ENCODE peak calls at places on chromosomes 2 and 18, in eight cellular contexts. R is transverse colon, G is uterus, D is adrenal gland, H is breast epithelium, F is H54, Z is heart left ventricle, L is stomach. T is an unnamed sample.

GRCh38 chr2:205730701-205731271 is 48.5 kb downstream of the NRP2 start:
- DNase-seq in R (no peak), G (no peak), D (no peak), H (no peak), F (no peak), Z (no peak), L (no peak), T (no peak)

GRCh38 chr18:45738660-45739059 is 14.7 kb downstream of the SLC14A1 start:
- DNase-seq in R (no peak), G (no peak), D (no peak), H (no peak), F (no peak), Z (no peak), L (no peak), T (no peak)

GRCh38 chr2:118310016-118310877 is 222.0 kb downstream of the INSIG2 start:
- DNase-seq in R (peak; percentile 13), G (no peak), D (no peak), H (no peak), F (no peak), Z (peak; percentile 63), L (no peak), T (peak; percentile 54)

GRCh38 chr2:101796825-101797600 is 99.5 kb downstream of the MAP4K4 start:
- DNase-seq in R (no peak), G (no peak), D (no peak), H (no peak), F (no peak), Z (no peak), L (no peak), T (peak; percentile 52)

GRCh38 chr2:37886745-37887144 is 38.3 kb upstream of the RMDN2 start:
- DNase-seq in R (no peak), G (no peak), D (no peak), H (no peak), F (no peak), Z (no peak), L (no peak), T (no peak)

GRCh38 chr18:79855147-79855910 is 57.6 kb downstream of the KCNG2 start:
- DNase-seq in R (no peak), G (no peak), D (peak; percentile 40), H (no peak), F (no peak), Z (no peak), L (no peak), T (no peak)

GRCh38 chr2:52181080-52181479 is 1149.1 kb upstream of the NRXN1 start:
- DNase-seq in R (no peak), G (no peak), D (no peak), H (no peak), F (no peak), Z (no peak), L (no peak), T (no peak)

GRCh38 chr2:236691799-236692167 is 122.2 kb downstream of the ACKR3 start:
- DNase-seq in R (no peak), G (no peak), D (no peak), H (no peak), F (no peak), Z (peak; percentile 28), L (no peak), T (no peak)

GRCh38 chr18:49073431-49073830 is 122.7 kb upstream of the SMAD7 start:
- DNase-seq in R (no peak), G (no peak), D (no peak), H (no peak), F (no peak), Z (no peak), L (no peak), T (no peak)
- TF ChIP-seq POLR2A in R (no peak), G (no peak), D (no peak), H (no peak), F (no peak), Z (no peak), L (no peak), T (no peak)

GRCh38 chr2:147110962-147111361 is 733.9 kb upstream of the ACVR2A start:
- DNase-seq in R (no peak), G (no peak), D (no peak), H (no peak), F (no peak), Z (no peak), L (no peak), T (no peak)

GRCh38 chr2:147108553-147108952 is 736.3 kb upstream of the ACVR2A start:
- DNase-seq in R (no peak), G (no peak), D (no peak), H (no peak), F (no peak), Z (no peak), L (no peak), T (no peak)

DNA sequence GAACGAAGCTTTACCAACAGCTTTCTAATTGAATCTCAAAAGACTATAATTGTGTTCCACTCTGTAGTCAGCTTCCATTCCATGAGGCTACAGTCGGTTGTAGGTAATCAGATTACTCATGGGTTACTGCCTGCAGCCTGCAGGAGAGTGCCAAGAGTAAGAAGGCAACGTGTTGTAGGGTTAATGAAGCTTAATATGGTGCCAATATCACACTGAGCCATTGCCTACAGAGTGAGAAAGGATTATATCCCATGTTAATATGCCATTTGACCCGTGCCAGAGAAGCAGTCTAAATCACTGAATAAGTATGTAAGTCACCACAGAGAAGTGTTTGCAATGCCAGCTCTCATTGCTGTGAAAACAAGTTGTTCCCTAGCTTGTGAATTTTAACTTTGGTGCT is 734.5 kb upstream of the ACVR2A start:
- DNase-seq in R (no peak), G (no peak), D (no peak), H (no peak), F (no peak), Z (no peak), L (no peak), T (no peak)
- TF ChIP-seq POLR2A in R (no peak), G (no peak), D (no peak), H (no peak), F (no peak), Z (no peak), L (no peak), T (no peak)

GRCh38 chr18:54958711-54959625 is at the start of gene CCDC68:
- DNase-seq in R (peak; percentile 88), G (peak; percentile 13), D (no peak), H (no peak), F (no peak), Z (peak; percentile 74), L (peak; percentile 78), T (peak; percentile 85)
- TF ChIP-seq POLR2A in R (peak; percentile 83), G (no peak), D (no peak), H (no peak), F (no peak), Z (no peak), L (no peak), T (peak; percentile 21)

GRCh38 chr18:59672125-59672769 is 25.0 kb downstream of the CCBE1 start:
- DNase-seq in R (no peak), G (no peak), D (peak; percentile 71), H (no peak), F (no peak), Z (no peak), L (no peak), T (no peak)
- TF ChIP-seq POLR2A in R (no peak), G (no peak), D (no peak), H (no peak), F (no peak), Z (no peak), L (no peak), T (no peak)

GRCh38 chr2:171320208-171320621 is 113.6 kb downstream of the METTL8 start:
- DNase-seq in R (no peak), G (no peak), D (no peak), H (no peak), F (no peak), Z (no peak), L (no peak), T (no peak)
- TF ChIP-seq POLR2A in R (no peak), G (no peak), D (no peak), H (no peak), F (no peak), Z (no peak), L (no peak), T (no peak)

GRCh38 chr2:112954364-112954763 is 23.4 kb upstream of the IL36G start:
- DNase-seq in R (no peak), G (no peak), D (no peak), H (no peak), F (no peak), Z (no peak), L (no peak), T (no peak)

GRCh38 chr2:112947374-112947773 is 30.4 kb upstream of the IL36G start:
- DNase-seq in R (no peak), G (no peak), D (no peak), H (no peak), F (no peak), Z (no peak), L (no peak), T (no peak)

GRCh38 chr2:112946086-112946485 is 31.7 kb upstream of the IL36G start:
- DNase-seq in R (no peak), G (no peak), D (no peak), H (no peak), F (no peak), Z (no peak), L (no peak), T (no peak)

GRCh38 chr2:112944971-112945370 is 32.8 kb upstream of the IL36G start:
- DNase-seq in R (no peak), G (no peak), D (no peak), H (no peak), F (no peak), Z (no peak), L (no peak), T (no peak)

GRCh38 chr2:112949456-112949855 is 28.4 kb upstream of the IL36G start:
- DNase-seq in R (no peak), G (no peak), D (no peak), H (no peak), F (no peak), Z (no peak), L (no peak), T (no peak)
- TF ChIP-seq POLR2A in R (no peak), G (no peak), D (no peak), H (no peak), F (no peak), Z (no peak), L (no peak), T (no peak)

DNA sequence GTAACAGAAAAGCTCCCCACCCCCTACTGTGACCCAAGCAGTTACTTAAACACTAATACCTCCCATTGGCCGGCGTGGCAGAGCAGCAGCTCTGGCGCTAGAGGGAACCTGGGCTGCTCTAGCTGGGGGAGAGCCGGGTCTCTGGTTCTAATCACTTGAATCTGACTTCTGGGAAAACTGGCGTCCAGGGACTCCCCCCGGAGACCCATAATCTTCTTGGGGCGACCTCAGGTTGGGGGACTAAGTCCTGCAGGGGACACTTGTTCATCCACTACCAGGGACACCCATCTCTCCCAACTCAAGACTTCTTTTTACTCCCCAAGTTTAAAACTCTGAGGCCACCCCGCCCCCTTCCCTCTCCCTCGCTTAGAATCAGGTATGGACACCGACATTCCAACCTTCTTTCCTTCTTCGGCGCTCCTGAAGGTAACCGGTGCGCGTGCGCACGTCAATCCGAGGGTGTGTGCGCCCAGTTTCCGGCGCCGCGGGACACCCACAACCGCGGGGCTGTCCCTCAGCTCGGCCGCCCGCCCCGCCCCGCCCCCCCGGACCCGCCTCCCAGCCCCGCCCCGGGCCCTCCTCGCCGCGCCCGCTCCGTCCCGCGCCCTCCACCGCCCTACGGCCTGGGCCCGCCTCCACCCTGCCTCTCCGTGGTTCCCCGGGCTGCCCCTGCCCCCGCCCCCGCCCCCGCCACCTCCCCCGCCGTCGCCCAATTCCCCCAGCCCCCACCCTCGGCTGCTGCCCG is at the start of gene ERICH2:
- DNase-seq in R (peak; percentile 86), G (peak; percentile 71), D (peak; percentile 83), H (peak; percentile 61), F (peak; percentile 76), Z (peak; percentile 90), L (peak; percentile 86), T (peak; percentile 86)
- TF ChIP-seq POLR2A in R (peak; percentile 25), G (no peak), D (no peak), H (no peak), F (no peak), Z (no peak), L (no peak), T (peak; percentile 54)